ENCODE peak calls at places on chromosomes 7 and 10, in seven cellular contexts. P, E, T, G, U, S and Q are unnamed samples.

GRCh38 chr10:75739454-75740143 is 308.2 kb downstream of the LRMDA start:
- DNase-seq in G (no peak), S (no peak), U (no peak), T (no peak), E (no peak), P (no peak), Q (no peak)

GRCh38 chr7:47407821-47408674 is 173.9 kb downstream of the TNS3 start:
- DNase-seq in G (no peak), S (no peak), T (no peak), U (no peak), E (no peak), P (no peak), Q (no peak)

GRCh38 chr7:158864507-158864820 is 8.1 kb downstream of the DYNC2I1 start:
- DNase-seq in E (no peak), P (no peak), G (no peak), T (no peak), S (no peak), U (no peak), Q (no peak)

GRCh38 chr10:53899463-53899862 is 901.6 kb downstream of the PCDH15 start:
- DNase-seq in P (no peak), E (no peak), U (no peak), T (no peak), G (no peak), S (no peak), Q (no peak)

GRCh38 chr10:75408512-75408881 is 6.9 kb upstream of the ZNF503 start:
- DNase-seq in P (no peak), S (no peak), T (no peak), U (no peak), E (no peak), G (no peak), Q (no peak)

GRCh38 chr10:86592413-86592812 is 61.9 kb upstream of the OPN4 start:
- DNase-seq in G (peak), P (no peak), U (peak), S (no peak), T (no peak), E (no peak), Q (no peak)

GRCh38 chr10:124291009-124291671 is 127.6 kb downstream of the OAT start:
- DNase-seq in S (no peak), T (no peak), U (peak), G (peak), E (no peak), P (no peak), Q (peak)

GRCh38 chr7:30348083-30348560 is 63.7 kb downstream of the ZNRF2 start:
- DNase-seq in U (peak), G (no peak), S (no peak), T (peak), P (no peak), E (peak), Q (peak)

GRCh38 chr10:92891885-92892705 is 43.8 kb downstream of the EXOC6 start:
- DNase-seq in T (peak), G (peak), U (peak), S (no peak), E (peak), P (no peak), Q (peak)

GRCh38 chr10:117137031-117137910 is 799 bp downstream of the VAX1 start:
- DNase-seq in P (no peak), T (no peak), E (peak), U (no peak), S (no peak), G (peak), Q (no peak)

GRCh38 chr7:65001291-65001814 is 5.1 kb downstream of the ERV3-1 start:
- DNase-seq in U (no peak), P (no peak), G (no peak), S (no peak), T (no peak), E (no peak), Q (no peak)
- H3K9ac ChIP-seq in U (no peak), P (no peak), G (no peak), S (no peak), T (no peak), E (no peak), Q (no peak)

DNA sequence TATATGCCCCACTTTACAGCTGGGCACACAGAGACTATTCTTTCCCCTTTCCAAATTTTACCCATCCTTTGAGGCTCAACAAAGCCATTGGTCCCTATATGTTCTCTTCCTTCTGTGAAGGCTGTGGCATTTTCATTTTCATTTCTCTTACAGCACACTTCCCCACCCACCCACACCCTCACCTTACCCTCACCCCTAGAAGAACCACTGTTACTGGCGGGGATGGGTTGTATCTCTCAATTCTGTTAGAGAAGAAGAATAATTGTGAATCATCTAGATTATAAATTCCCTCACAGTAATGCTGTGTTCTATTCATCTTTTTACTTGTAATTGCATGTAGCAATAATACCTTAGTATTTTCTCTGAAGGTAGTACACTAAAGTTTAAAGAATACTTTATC is 10.2 kb upstream of the CCDC71L start:
- DNase-seq in E (no peak), U (no peak), G (no peak), T (no peak), S (no peak), P (no peak), Q (no peak)
- H4K8ac ChIP-seq in E (no peak), U (no peak), G (no peak), T (no peak), S (no peak), P (no peak), Q (no peak)

DNA sequence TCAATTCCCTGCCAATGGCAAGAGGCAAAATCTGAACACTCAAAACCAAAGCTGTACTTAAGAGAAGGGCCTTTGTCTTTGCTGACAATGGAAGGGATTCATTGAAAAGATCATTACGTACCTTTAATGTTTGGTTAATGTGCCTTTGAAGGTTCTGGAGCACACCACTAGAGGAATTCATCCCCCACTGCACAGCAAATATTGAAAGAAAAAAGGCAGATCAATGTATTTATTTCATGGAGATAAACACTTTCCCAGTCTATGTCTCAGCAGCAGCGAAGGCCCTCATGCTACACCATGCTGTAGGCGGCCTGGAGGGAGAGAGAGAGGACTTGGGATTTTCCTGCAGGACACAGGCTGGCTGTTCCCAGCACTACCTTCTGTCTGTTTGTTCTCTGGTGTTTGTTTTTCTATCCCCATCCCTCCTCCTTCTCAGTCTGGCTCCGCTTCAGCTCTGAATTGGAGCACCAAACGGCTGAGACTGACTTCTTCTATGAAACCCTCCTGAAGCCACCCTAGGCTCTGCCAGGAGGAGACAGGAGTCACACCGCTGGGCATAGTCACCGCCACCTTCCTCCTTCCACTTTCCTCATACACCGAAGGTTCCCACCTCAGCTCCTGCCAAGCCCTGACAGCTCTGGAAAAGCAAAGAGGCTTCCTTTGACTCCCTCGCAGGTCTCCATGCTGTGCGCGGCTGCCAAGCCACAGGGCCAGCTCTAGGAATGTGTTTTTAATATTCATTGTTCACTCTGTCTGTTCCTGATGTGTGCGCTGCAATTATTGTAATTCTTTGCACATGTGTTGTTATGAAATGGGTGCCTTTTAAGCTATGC is 301.5 kb downstream of the FZD1 start:
- DNase-seq in P (no peak), T (no peak), G (no peak), S (no peak), E (no peak), U (no peak), Q (no peak)
- H3K9ac ChIP-seq in P (no peak), T (no peak), G (no peak), S (no peak), E (no peak), U (no peak), Q (peak)

GRCh38 chr7:1809601-1810258 is 139.7 kb downstream of the ELFN1 start:
- DNase-seq in T (no peak), E (no peak), G (no peak), U (no peak), P (no peak), S (no peak), Q (no peak)

GRCh38 chr7:1807821-1808600 is 137.9 kb downstream of the ELFN1 start:
- DNase-seq in U (no peak), P (no peak), G (no peak), S (no peak), T (no peak), E (no peak), Q (no peak)

GRCh38 chr7:1810521-1810920 is 140.4 kb downstream of the ELFN1 start:
- DNase-seq in T (no peak), P (no peak), S (no peak), U (no peak), G (no peak), E (no peak), Q (no peak)

GRCh38 chr7:1810961-1811849 is 141.1 kb downstream of the ELFN1 start:
- DNase-seq in U (no peak), T (peak), E (no peak), P (no peak), G (no peak), S (no peak), Q (no peak)

DNA sequence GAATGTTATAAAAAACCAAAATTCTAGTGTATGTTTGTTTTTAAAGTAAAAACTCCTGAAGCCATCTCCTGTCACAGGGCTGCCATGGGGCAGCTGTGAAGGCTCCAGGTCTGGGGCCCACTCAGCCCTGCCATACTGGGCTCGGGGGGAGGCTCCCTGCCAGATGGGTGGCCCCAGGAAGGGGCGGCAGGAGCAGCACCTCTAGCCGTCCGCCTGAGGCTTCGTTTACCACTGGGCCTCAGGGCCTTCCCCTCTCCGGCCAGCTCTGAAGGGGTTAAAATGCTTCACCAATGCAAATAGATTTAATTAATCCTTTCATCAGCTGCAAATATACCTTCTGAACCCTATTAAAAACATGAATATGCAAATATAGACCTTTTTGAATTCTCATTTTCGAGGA is 139.0 kb downstream of the ELFN1 start:
- DNase-seq in P (no peak), U (no peak), S (no peak), E (no peak), G (no peak), T (no peak), Q (no peak)
- H4K8ac ChIP-seq in P (no peak), U (no peak), S (no peak), E (no peak), G (no peak), T (no peak), Q (no peak)

GRCh38 chr10:100886099-100886498 is 26.7 kb upstream of the SLF2 start:
- DNase-seq in G (peak), T (no peak), S (no peak), U (no peak), P (no peak), E (no peak), Q (no peak)

GRCh38 chr10:100888957-100889356 is 23.8 kb upstream of the SLF2 start:
- DNase-seq in U (no peak), P (no peak), S (no peak), T (no peak), G (peak), E (peak), Q (no peak)

GRCh38 chr10:100886946-100887345 is 25.8 kb upstream of the SLF2 start:
- DNase-seq in P (no peak), U (no peak), G (peak), E (no peak), T (no peak), S (no peak), Q (peak)

GRCh38 chr10:100887761-100888296 is 24.9 kb upstream of the SLF2 start:
- DNase-seq in P (no peak), T (no peak), S (no peak), E (no peak), G (peak), U (peak), Q (no peak)

GRCh38 chr10:100886544-100886943 is 26.2 kb upstream of the SLF2 start:
- DNase-seq in U (no peak), G (peak), P (no peak), T (no peak), E (no peak), S (no peak), Q (no peak)
- H3K9ac ChIP-seq in U (no peak), G (no peak), P (no peak), T (no peak), E (no peak), S (no peak), Q (peak)

GRCh38 chr7:101534015-101534803 is 94.9 kb downstream of the MYL10 start:
- DNase-seq in T (no peak), P (no peak), U (no peak), E (no peak), S (no peak), G (no peak), Q (no peak)
- H4K8ac ChIP-seq in T (no peak), P (no peak), U (no peak), E (no peak), S (no peak), G (no peak), Q (no peak)

GRCh38 chr7:25028370-25028971 is 48.5 kb upstream of the OSBPL3 start:
- DNase-seq in T (peak), S (no peak), G (no peak), U (peak), E (peak), P (no peak), Q (peak)
- H3K9ac ChIP-seq in T (peak), S (no peak), G (no peak), U (no peak), E (no peak), P (no peak), Q (peak)

GRCh38 chr7:9889557-9889956 is 1084.1 kb upstream of the PHF14 start:
- DNase-seq in P (no peak), U (no peak), E (peak), S (no peak), G (no peak), T (no peak), Q (no peak)
- H4K8ac ChIP-seq in P (no peak), U (no peak), E (no peak), S (no peak), G (no peak), T (no peak), Q (no peak)